ENCODE peak calls at places on chromosome 12, in six cellular contexts. D is fibroblast of mammary gland, P is AG09309, E is colonic mucosa, Z is mucosa of descending colon, N is lower leg skin. C is an unnamed sample.

GRCh38 chr12:46005151-46005797 is 14.9 kb upstream of the SCAF11 start:
- DNase-seq in N (no peak), P (no peak), D (peak; percentile 36), E (no peak), Z (no peak), C (no peak)

GRCh38 chr12:6936642-6937480 is 6.8 kb upstream of the RNU7-1 start:
- DNase-seq in Z (peak; percentile 67), P (no peak), D (no peak), N (peak; percentile 92), E (no peak), C (no peak)

GRCh38 chr12:92505373-92506340 is 197.1 kb upstream of the PLEKHG7 start:
- DNase-seq in D (peak; percentile 55), N (peak; percentile 90), E (peak; percentile 72), Z (peak; percentile 43), P (no peak), C (no peak)

GRCh38 chr12:5520831-5521230 is 88.9 kb downstream of the NTF3 start:
- DNase-seq in D (no peak), Z (no peak), P (no peak), N (peak; percentile 73), E (no peak), C (no peak)

GRCh38 chr12:82708507-82708906 is 21.8 kb downstream of the TMTC2 start:
- DNase-seq in N (no peak), P (no peak), Z (no peak), E (no peak), D (no peak), C (no peak)

GRCh38 chr12:82525616-82526015 is 161.1 kb upstream of the TMTC2 start:
- DNase-seq in E (no peak), D (no peak), Z (no peak), N (no peak), P (no peak), C (no peak)

GRCh38 chr12:6925543-6926279 is 2.0 kb upstream of the ATN1 start:
- DNase-seq in E (peak; percentile 81), D (peak; percentile 90), Z (peak; percentile 75), N (peak; percentile 93), P (peak; percentile 72), C (peak; percentile 77)

GRCh38 chr12:106227641-106228319 is 20.0 kb downstream of the CKAP4 start:
- DNase-seq in E (peak; percentile 59), Z (peak; percentile 41), N (peak; percentile 92), D (peak; percentile 15), P (no peak), C (no peak)

GRCh38 chr12:124620606-124621295 is 53.3 kb upstream of the NCOR2 start:
- DNase-seq in P (no peak), Z (no peak), N (no peak), D (peak; percentile 90), E (no peak), C (no peak)

GRCh38 chr12:57097554-57097835 is 8.6 kb downstream of the NAB2 start:
- DNase-seq in D (peak; percentile 31), N (no peak), P (no peak), E (no peak), Z (no peak), C (no peak)

GRCh38 chr12:104456417-104456949 is at the start of gene CHST11:
- DNase-seq in Z (peak; percentile 78), P (peak; percentile 54), D (peak; percentile 78), E (peak; percentile 66), N (peak; percentile 95), C (peak; percentile 68)

GRCh38 chr12:116620801-116621593 is 61.8 kb downstream of the MAP1LC3B2 start:
- DNase-seq in N (no peak), E (no peak), P (no peak), D (no peak), Z (no peak), C (no peak)

GRCh38 chr12:115771065-115771464 is 506.4 kb downstream of the MED13L start:
- DNase-seq in D (peak; percentile 12), Z (peak; percentile 43), E (peak; percentile 32), P (no peak), N (no peak), C (no peak)

GRCh38 chr12:26121841-26122680 is 2.8 kb downstream of the BHLHE41 start:
- DNase-seq in N (no peak), Z (peak; percentile 67), E (peak; percentile 38), P (no peak), D (peak; percentile 15), C (no peak)

GRCh38 chr12:65335021-65335714 is 56.7 kb downstream of the MSRB3 start:
- DNase-seq in D (peak; percentile 89), N (no peak), P (peak; percentile 72), Z (no peak), E (no peak), C (peak; percentile 76)

GRCh38 chr12:47079894-47080724 is at the start of gene AMIGO2:
- DNase-seq in N (peak; percentile 90), E (peak; percentile 40), D (peak; percentile 46), P (no peak), Z (peak; percentile 59), C (no peak)

GRCh38 chr12:56256326-56256960 is 1.7 kb downstream of the ANKRD52 start:
- DNase-seq in P (no peak), Z (no peak), E (no peak), N (no peak), D (peak; percentile 67), C (no peak)

GRCh38 chr12:78101946-78102635 is 271.4 kb downstream of the NAV3 start:
- DNase-seq in P (no peak), D (no peak), N (no peak), Z (no peak), E (no peak), C (no peak)
- TF ChIP-seq CTCF in P (no peak), D (no peak), N (no peak), Z (no peak), E (no peak), C (no peak)

GRCh38 chr12:132559652-132560420 is 50.5 kb downstream of the LRCOL1 start:
- DNase-seq in E (peak; percentile 45), N (no peak), D (peak; percentile 11), Z (peak; percentile 77), P (no peak), C (no peak)
- TF ChIP-seq CTCF in E (no peak), N (no peak), D (no peak), Z (no peak), P (no peak), C (no peak)

GRCh38 chr12:131833896-131834641 is 5.9 kb downstream of the MMP17 start:
- DNase-seq in P (no peak), Z (no peak), D (peak; percentile 62), E (no peak), N (no peak), C (no peak)
- TF ChIP-seq CTCF in P (peak; percentile 45), Z (no peak), D (peak; percentile 68), E (no peak), N (no peak), C (peak; percentile 55)

GRCh38 chr12:110222433-110222832 is 58.6 kb upstream of the ATP2A2 start:
- DNase-seq in Z (no peak), D (no peak), P (no peak), N (no peak), E (no peak), C (no peak)

GRCh38 chr12:110227138-110227537 is 53.9 kb upstream of the ATP2A2 start:
- DNase-seq in E (no peak), Z (no peak), D (no peak), P (no peak), N (no peak), C (no peak)

GRCh38 chr12:110222027-110222426 is 59.0 kb upstream of the ATP2A2 start:
- DNase-seq in P (no peak), N (no peak), D (no peak), E (no peak), Z (no peak), C (no peak)

GRCh38 chr12:110223777-110224378 is 57.2 kb upstream of the ATP2A2 start:
- DNase-seq in D (peak; percentile 64), E (no peak), P (no peak), N (no peak), Z (no peak), C (peak; percentile 56)

GRCh38 chr12:110224379-110225304 is 56.4 kb upstream of the ATP2A2 start:
- DNase-seq in D (peak; percentile 91), P (peak; percentile 81), E (no peak), Z (no peak), N (no peak), C (peak; percentile 28)
- TF ChIP-seq CTCF in D (peak; percentile 89), P (peak; percentile 70), E (peak; percentile 38), Z (peak; percentile 34), N (no peak), C (peak; percentile 45)

GRCh38 chr12:53224268-53224896 is 7.6 kb downstream of the RARG start:
- DNase-seq in Z (peak; percentile 63), D (no peak), E (peak; percentile 55), P (no peak), N (no peak), C (no peak)
- TF ChIP-seq CTCF in Z (no peak), D (peak; percentile 21), E (no peak), P (peak; percentile 34), N (no peak), C (peak; percentile 32)

GRCh38 chr12:127362121-127362520 is 904.8 kb upstream of the TMEM132C start:
- DNase-seq in P (no peak), Z (no peak), N (no peak), D (no peak), E (no peak), C (no peak)

GRCh38 chr12:127360580-127360979 is 906.4 kb upstream of the TMEM132C start:
- DNase-seq in E (no peak), N (no peak), D (no peak), Z (no peak), P (no peak), C (no peak)

GRCh38 chr12:127363392-127363791 is 903.6 kb upstream of the TMEM132C start:
- DNase-seq in D (peak; percentile 35), E (no peak), P (no peak), N (no peak), Z (no peak), C (no peak)
- TF ChIP-seq CTCF in D (peak; percentile 59), E (no peak), P (peak; percentile 41), N (no peak), Z (no peak), C (peak; percentile 28)

GRCh38 chr12:2877959-2878732 is 1.1 kb downstream of the RHNO1 start:
- DNase-seq in E (no peak), D (peak; percentile 40), P (no peak), N (no peak), Z (no peak), C (no peak)
- TF ChIP-seq CTCF in E (no peak), D (no peak), P (no peak), N (no peak), Z (no peak), C (no peak)

GRCh38 chr12:27780612-27781408 is 774 bp upstream of the MANSC4 start:
- DNase-seq in Z (no peak), D (peak; percentile 72), E (peak; percentile 47), P (no peak), N (peak; percentile 90), C (no peak)
- TF ChIP-seq CTCF in Z (no peak), D (no peak), E (no peak), P (no peak), N (no peak), C (no peak)

GRCh38 chr12:29782821-29783772 is 645 bp downstream of the TMTC1 start:
- DNase-seq in D (peak; percentile 35), P (no peak), N (peak; percentile 88), E (peak; percentile 18), Z (peak; percentile 31), C (no peak)
- TF ChIP-seq CTCF in D (no peak), P (no peak), N (no peak), E (no peak), Z (no peak), C (no peak)